ENCODE peak calls at places on chromosome 13, in five cellular contexts. D is T-cell, F is EH, Q is ascending aorta, Y is right lobe of liver. C is an unnamed sample.

GRCh38 chr13:98977568-98978270 is at the start of gene DOCK9:
- DNase-seq in D (no peak), F (peak), Q (no peak), Y (peak), C (no peak)

GRCh38 chr13:18952225-18953016 is 229.2 kb downstream of the TUBA3C start:
- DNase-seq in D (no peak), F (no peak), Q (no peak), Y (no peak), C (no peak)

GRCh38 chr13:29801102-29801501 is 49.3 kb downstream of the UBL3 start:
- DNase-seq in D (no peak), F (no peak), Q (no peak), Y (no peak), C (no peak)

GRCh38 chr13:75792526-75793187 is 156.5 kb downstream of the LMO7 start:
- DNase-seq in D (no peak), F (peak), Q (no peak), Y (no peak), C (no peak)

GRCh38 chr13:66888698-66889097 is 341.4 kb downstream of the PCDH9 start:
- DNase-seq in D (no peak), F (no peak), Q (no peak), Y (no peak), C (no peak)

GRCh38 chr13:24097667-24098066 is 62.9 kb upstream of the SPATA13 start:
- DNase-seq in D (no peak), F (no peak), Q (no peak), Y (no peak), C (no peak)

GRCh38 chr13:112693831-112694497 is 4.1 kb downstream of the ATP11A start:
- DNase-seq in D (no peak), F (peak), Q (no peak), Y (no peak), C (no peak)

GRCh38 chr13:42821437-42821836 is 40.1 kb downstream of the FAM216B start:
- DNase-seq in D (no peak), F (peak), Q (no peak), Y (no peak), C (no peak)

GRCh38 chr13:98473792-98474153 is 103.1 kb downstream of the STK24 start:
- DNase-seq in D (no peak), F (no peak), Q (no peak), Y (no peak), C (no peak)

GRCh38 chr13:99386911-99387788 is 80.0 kb upstream of the GPR183 start:
- DNase-seq in D (peak), F (peak), Q (no peak), Y (no peak), C (peak)

GRCh38 chr13:113802761-113803160 is 43.7 kb downstream of the TMEM255B start:
- DNase-seq in D (no peak), F (no peak), Q (no peak), Y (no peak), C (no peak)

GRCh38 chr13:109162248-109163051 is 533.0 kb downstream of the MYO16 start:
- DNase-seq in D (peak), F (no peak), Q (no peak), Y (no peak), C (peak)

GRCh38 chr13:93147946-93148345 is 78.7 kb upstream of the GPC6 start:
- DNase-seq in D (no peak), F (no peak), Q (no peak), Y (no peak), C (no peak)

GRCh38 chr13:34347784-34348573 is 530.0 kb downstream of the RFC3 start:
- DNase-seq in D (no peak), F (no peak), Q (no peak), Y (no peak), C (no peak)

GRCh38 chr13:41268764-41269163 is 5.4 kb upstream of the MTRF1 start:
- DNase-seq in D (no peak), F (peak), Q (no peak), Y (no peak), C (no peak)

GRCh38 chr13:40190656-40191100 is 475.8 kb downstream of the FOXO1 start:
- DNase-seq in D (peak), F (peak), Q (peak), Y (no peak), C (no peak)

GRCh38 chr13:75666646-75667351 is 30.7 kb downstream of the LMO7 start:
- DNase-seq in D (no peak), F (peak), Q (no peak), Y (no peak), C (no peak)

GRCh38 chr13:66424417-66424816 is 805.7 kb downstream of the PCDH9 start:
- DNase-seq in D (no peak), F (peak), Q (no peak), Y (no peak), C (no peak)

GRCh38 chr13:85508683-85509329 is 290.4 kb downstream of the SLITRK6 start:
- DNase-seq in D (no peak), F (no peak), Q (no peak), Y (no peak), C (no peak)

GRCh38 chr13:86882107-86882506 is 789.1 kb upstream of the SLITRK5 start:
- DNase-seq in D (no peak), F (no peak), Q (no peak), Y (no peak), C (no peak)

GRCh38 chr13:79423801-79424642 is 18.0 kb upstream of the RBM26 start:
- DNase-seq in D (no peak), F (peak), Q (no peak), Y (no peak), C (no peak)

GRCh38 chr13:30045916-30046704 is 195.7 kb upstream of the UBL3 start:
- DNase-seq in D (no peak), F (peak), Q (no peak), Y (no peak), C (no peak)

GRCh38 chr13:108980237-108980636 is 350.8 kb downstream of the MYO16 start:
- DNase-seq in D (no peak), F (no peak), Q (no peak), Y (no peak), C (no peak)

GRCh38 chr13:26342898-26343297 is 89.0 kb downstream of the CDK8 start:
- DNase-seq in D (no peak), F (no peak), Q (no peak), Y (no peak), C (no peak)